ENCODE peak calls at places on chromosomes 11 and 22, in four cellular contexts. M is left ventricle myocardium inferior; A is NT2/D1; P is CD8-positive, alpha-beta T cell. L is an unnamed sample. For H3K27me3 and H3K36me3, the result is how much of the 10 kb centered on the place peaks cover.

GRCh38 chr11:111303476-111303875 is 5.1 kb downstream of the POU2AF3 start:
- DNase-seq in P (no peak), A (no peak), M (no peak), L (no peak)

GRCh38 chr22:45552580-45553332 is 50.1 kb downstream of the FBLN1 start:
- DNase-seq in M (peak), P (no peak), A (no peak), L (no peak)

GRCh38 chr11:75524576-75525432 is 937 bp downstream of the GDPD5 start:
- DNase-seq in P (no peak), A (no peak), M (no peak), L (peak)

GRCh38 chr11:111549196-111549868 is 8.8 kb downstream of the LAYN start:
- DNase-seq in P (no peak), M (no peak), A (no peak), L (no peak)

GRCh38 chr11:95989216-95989615 is 65.3 kb upstream of the MTMR2 start:
- DNase-seq in M (no peak), A (no peak), P (no peak), L (peak)

GRCh38 chr11:68954970-68955958 is 25.5 kb downstream of the MRGPRD start:
- DNase-seq in M (peak), A (no peak), P (no peak), L (no peak)

GRCh38 chr11:92204731-92205130 is 19.9 kb upstream of the FAT3 start:
- DNase-seq in M (no peak), A (no peak), P (no peak), L (no peak)

GRCh38 chr11:9748361-9748970 is 84.6 kb downstream of the SWAP70 start:
- DNase-seq in A (no peak), P (peak), M (no peak), L (peak)

GRCh38 chr22:36461665-36462474 is 19.6 kb downstream of the TXN2 start:
- DNase-seq in P (no peak), A (peak), M (peak), L (no peak)

GRCh38 chr11:113849713-113850112 is 25.7 kb downstream of the USP28 start:
- DNase-seq in M (no peak), A (peak), P (no peak), L (no peak)

GRCh38 chr11:62921573-62922188 is 518 bp upstream of the CHRM1 start:
- DNase-seq in A (no peak), P (no peak), M (no peak), L (no peak)

GRCh38 chr11:117989351-117990102 is 3.3 kb downstream of the IL10RA start:
- DNase-seq in A (no peak), M (no peak), P (no peak), L (no peak)
- H3K4me3 ChIP-seq in A (no peak), M (peak), P (peak), L (no peak)

DNA sequence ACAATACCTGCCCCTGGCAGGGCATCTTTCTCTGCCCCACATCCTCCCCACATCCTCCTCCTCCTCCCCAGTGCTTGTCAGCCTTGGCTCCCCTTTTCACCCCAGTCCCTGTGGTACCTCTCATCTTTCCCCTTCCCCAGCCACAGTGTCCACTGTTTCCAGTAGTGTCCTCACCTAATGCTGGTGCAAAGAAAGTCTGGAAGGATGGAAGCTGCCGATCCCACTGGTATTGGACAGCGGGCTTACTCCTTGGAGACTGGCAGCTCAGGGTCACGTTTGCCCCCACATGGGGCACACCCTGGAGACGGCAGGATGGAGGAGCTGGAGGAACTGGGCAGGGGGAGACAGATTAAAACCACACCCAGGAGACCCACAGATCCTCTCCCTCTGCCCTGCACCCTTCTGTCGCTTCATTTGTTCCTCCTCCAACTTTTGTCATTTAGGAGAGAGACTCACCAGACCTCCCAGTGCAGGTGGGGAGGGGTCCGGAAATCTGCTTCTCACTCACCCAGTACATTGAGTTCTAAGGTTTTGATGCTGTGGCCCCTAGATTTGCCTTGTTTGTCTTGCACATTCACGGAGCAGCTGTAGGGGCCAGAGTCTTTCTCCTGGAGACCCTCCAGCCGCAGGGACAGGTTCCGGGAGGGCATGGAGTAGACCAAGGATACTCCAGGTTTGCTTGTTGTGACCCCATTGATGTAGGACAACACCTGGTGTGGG is 4.1 kb upstream of the VSIG2 start:
- DNase-seq in P (no peak), A (no peak), M (no peak), L (no peak)
- H3K27me3 ChIP-seq in P (under half), A (under half), M (half or more), L (under half)

DNA sequence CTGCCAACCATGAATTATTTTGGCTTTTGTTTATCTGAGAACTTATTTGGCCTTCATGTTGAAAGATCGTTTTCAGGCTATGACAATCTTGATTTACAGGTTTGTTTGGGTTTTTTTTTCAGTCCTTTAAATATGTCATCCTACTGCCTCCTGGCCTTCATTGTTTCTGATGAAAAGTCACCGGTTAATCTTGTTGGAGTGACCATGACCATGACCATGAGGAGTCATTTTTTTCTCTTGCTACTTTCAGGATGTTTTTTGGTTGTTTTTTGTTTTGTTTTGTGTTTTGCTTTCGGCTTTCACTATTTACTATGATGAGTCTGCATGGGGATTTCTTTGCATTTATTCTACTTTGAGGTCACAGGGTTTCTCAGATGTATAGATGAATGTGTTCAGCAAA is 81.6 kb downstream of the BRD1 start:
- DNase-seq in M (no peak), P (no peak), A (no peak), L (no peak)
- H3K36me3 ChIP-seq in M (under half), P (under half), A (under half), L (under half)

GRCh38 chr11:128701086-128701485 is 7.2 kb downstream of the FLI1 start:
- DNase-seq in A (no peak), P (no peak), M (no peak), L (no peak)

GRCh38 chr11:128705124-128705920 is 11.4 kb downstream of the FLI1 start:
- DNase-seq in M (no peak), A (no peak), P (no peak), L (no peak)

GRCh38 chr11:128697645-128698174 is 3.8 kb downstream of the FLI1 start:
- DNase-seq in A (no peak), P (no peak), M (no peak), L (no peak)

GRCh38 chr11:128704517-128704916 is 10.6 kb downstream of the FLI1 start:
- DNase-seq in P (no peak), A (no peak), M (no peak), L (no peak)

DNA sequence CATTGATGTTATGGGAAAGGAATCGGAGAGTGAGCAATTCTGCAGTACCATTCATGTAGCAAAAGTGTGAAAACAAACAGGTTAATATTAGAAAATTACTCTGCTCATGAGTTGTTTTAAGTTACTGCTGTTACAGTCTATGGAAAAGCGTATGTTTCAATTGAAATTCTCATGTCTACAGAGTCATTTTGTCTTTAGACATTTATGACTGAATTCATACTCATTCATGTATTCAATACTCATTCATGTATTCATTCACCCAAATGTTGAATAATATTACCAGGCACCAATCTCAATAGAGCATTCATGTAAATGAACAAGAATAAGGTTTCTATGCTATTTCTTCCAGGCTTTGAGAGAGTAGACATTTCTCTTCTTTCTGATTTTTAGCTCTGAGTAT is 8.1 kb downstream of the FLI1 start:
- DNase-seq in P (no peak), A (no peak), M (no peak), L (no peak)
- H3K4me3 ChIP-seq in P (no peak), A (no peak), M (no peak), L (no peak)

GRCh38 chr22:48781391-48781790 is 1046.3 kb downstream of the BRD1 start:
- DNase-seq in M (no peak), A (no peak), P (no peak), L (no peak)

GRCh38 chr22:48783821-48784266 is 1043.8 kb downstream of the BRD1 start:
- DNase-seq in M (no peak), A (no peak), P (no peak), L (no peak)

GRCh38 chr22:48781868-48782267 is 1045.8 kb downstream of the BRD1 start:
- DNase-seq in M (no peak), A (no peak), P (no peak), L (no peak)

GRCh38 chr22:48782326-48782725 is 1045.3 kb downstream of the BRD1 start:
- DNase-seq in P (no peak), M (no peak), A (peak), L (no peak)

DNA sequence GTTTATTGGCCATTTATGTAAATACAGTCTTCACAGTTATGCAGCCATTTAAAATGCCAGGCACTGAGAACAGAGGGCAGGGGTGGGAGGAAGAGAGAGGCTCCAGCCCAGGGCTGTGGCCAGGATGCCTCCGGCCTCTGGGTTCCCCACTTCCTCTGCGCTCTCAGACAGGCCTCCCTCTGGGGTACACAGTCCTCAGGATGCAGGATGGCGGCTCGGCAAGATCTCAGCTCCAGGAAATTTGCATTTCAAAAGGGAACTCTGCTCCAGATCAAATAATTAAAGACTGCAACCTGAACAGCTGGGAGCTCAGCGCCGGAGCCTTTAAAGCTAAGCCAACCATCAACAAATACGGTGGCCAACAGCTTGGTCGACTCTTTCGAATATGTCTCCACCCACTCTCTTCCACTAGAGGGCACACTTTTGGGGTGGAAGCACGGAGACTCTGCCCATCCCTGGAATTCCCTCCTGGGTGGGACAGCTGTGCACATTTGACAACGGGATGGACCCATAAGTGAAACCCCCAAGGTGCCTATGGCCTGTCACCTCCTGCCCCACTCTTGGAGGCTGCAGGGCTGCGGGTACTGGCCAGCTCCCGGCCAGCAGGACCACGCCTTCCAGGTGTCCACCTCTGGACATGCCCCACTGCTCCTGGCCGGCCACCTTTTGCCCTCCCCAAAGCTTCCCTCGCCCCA is 1044.7 kb downstream of the BRD1 start:
- DNase-seq in P (no peak), A (peak), M (no peak), L (peak)
- H3K27me3 ChIP-seq in P (under half), A (under half), M (under half), L (under half)

GRCh38 chr11:1281974-1282365 is 27.5 kb downstream of the TOLLIP start:
- DNase-seq in A (no peak), P (no peak), M (no peak), L (no peak)
- H3K36me3 ChIP-seq in A (half or more), P (under half), M (half or more), L (under half)

DNA sequence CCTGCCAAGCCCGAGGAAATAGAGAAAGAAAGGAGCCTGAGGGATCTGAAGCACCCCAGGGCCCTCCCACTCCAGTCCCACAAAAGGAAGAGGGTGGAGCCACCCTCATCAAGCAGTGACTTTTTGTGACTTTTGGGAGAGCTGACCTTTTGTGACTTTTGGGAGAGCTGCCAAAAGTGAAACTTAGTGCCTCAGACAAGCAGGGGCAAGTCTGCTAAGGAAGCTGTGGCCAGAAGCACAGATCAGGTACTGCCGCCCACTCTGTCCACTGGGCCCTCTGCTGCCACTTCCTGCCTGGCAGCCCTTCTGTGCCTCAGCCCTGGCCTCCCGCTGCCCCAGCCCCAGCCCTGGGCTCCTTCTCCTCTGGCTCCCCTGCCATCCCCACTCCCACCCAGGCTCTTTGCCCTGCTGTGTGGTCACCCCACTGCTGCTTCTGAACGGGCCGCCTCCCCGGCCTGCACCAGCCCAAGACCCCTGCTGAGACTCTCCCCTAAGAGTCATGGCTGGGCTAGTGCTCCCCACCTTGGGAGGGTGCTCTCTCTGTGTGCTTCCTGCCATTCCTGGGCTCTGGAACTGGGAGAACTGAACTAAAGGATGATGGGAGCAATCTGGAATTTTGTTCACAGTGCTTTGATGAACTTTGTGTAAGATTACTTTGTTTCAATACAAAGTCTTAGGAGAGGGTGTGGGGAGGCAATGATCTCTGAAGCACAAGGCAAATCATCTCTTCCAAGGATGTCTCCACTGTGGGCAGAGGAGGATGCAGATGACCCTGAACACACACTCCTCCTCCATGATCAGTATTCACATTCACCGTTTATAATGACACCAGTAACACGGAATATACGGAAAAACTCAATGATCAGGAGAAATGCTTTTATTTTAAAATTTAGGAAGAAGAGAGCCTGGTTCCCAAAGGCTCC is at the start of gene APOBEC3H:
- DNase-seq in A (no peak), M (no peak), P (no peak), L (peak)
- H3K4me3 ChIP-seq in A (no peak), M (peak), P (no peak), L (no peak)

DNA sequence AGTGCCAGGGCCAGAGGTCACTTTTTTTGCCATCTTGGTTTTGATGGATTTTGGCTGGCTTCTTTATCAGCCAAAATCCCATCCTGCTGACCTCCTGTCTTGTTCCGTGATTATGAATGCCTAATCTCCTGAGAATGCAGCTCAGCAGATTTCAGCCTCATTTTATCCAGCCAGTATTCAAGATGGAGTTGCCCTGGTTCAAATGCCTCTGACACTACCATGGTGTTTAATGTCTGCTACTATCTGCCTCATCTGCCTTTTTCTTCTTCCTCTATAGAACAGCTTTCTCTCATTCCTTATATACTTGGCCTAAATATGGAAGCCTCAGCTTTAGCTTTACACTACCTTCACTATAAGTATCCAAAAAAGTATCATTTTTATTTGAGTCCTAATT is 50.7 kb downstream of the ACER3 start:
- DNase-seq in P (no peak), A (no peak), M (no peak), L (no peak)
- H3K27me3 ChIP-seq in P (under half), A (under half), M (under half), L (under half)

DNA sequence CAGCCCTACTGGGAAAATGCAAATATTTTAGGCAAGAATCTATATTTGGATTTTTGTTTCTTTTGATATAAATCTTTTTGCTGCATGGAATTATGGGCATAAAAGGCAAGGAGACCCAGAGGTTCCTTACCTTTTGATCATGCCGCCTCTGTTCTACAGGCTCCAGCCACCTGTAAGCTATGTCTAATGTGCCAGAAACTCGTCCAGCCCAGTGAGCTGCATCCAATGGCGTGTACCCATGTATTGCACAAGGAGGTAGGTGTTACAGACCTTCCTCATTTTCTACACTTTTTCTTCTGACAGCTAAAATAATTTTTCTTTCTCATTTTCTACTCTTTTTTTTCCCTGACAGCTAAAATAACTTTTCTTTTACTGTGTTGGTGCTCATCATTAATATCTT is 8.2 kb upstream of the BACE1-AS start:
- DNase-seq in M (no peak), P (no peak), A (no peak), L (no peak)
- H3K36me3 ChIP-seq in M (half or more), P (under half), A (half or more), L (under half)

L was measured in HAP-1.